ENCODE peak calls at places on chromosomes 1 and 21, in five cellular contexts. D, N, E, R and F are unnamed samples.

GRCh38 chr1:14600405-14601150 is 2.1 kb downstream of the KAZN start:
- DNase-seq in D (no peak), E (no peak), R (no peak), N (no peak), F (no peak)

GRCh38 chr1:92029241-92029922 is 403 bp upstream of the EPHX4 start:
- DNase-seq in E (no peak), D (no peak), R (no peak), N (no peak), F (no peak)

GRCh38 chr1:87131809-87132663 is 196.6 kb upstream of the LMO4 start:
- DNase-seq in D (peak), E (peak), N (peak), R (peak), F (peak)

GRCh38 chr1:90840323-90840722 is 123.2 kb upstream of the BARHL2 start:
- DNase-seq in E (no peak), D (no peak), N (no peak), R (no peak), F (no peak)

GRCh38 chr1:37171651-37172050 is 137.3 kb upstream of the GRIK3 start:
- DNase-seq in N (no peak), E (no peak), R (no peak), D (no peak), F (no peak)

GRCh38 chr1:195898924-195899323 is 709.3 kb downstream of the KCNT2 start:
- DNase-seq in D (no peak), N (no peak), E (no peak), R (no peak), F (no peak)

GRCh38 chr1:62689524-62689923 is 1.3 kb upstream of the DOCK7 start:
- DNase-seq in R (peak), D (no peak), E (no peak), N (no peak), F (no peak)

GRCh38 chr1:67053785-67054759 is at the start of gene SLC35D1:
- DNase-seq in R (peak), N (peak), E (peak), D (peak), F (peak)

GRCh38 chr1:192983349-192983980 is 75.7 kb downstream of the UCHL5 start:
- DNase-seq in E (no peak), R (peak), N (no peak), D (no peak), F (no peak)

GRCh38 chr21:44487831-44488230 is 32.5 kb downstream of the LRRC3 start:
- DNase-seq in N (no peak), E (no peak), D (no peak), R (no peak), F (no peak)

GRCh38 chr1:183600136-183600535 is 9.9 kb upstream of the NCF2 start:
- DNase-seq in N (no peak), R (peak), E (no peak), D (no peak), F (no peak)

GRCh38 chr1:97943354-97943753 is 22.5 kb upstream of the DPYD start:
- DNase-seq in D (no peak), E (no peak), N (no peak), R (peak), F (peak)

GRCh38 chr1:236206548-236206947 is 64.2 kb downstream of the GPR137B start:
- DNase-seq in E (no peak), R (no peak), D (no peak), N (no peak), F (no peak)

GRCh38 chr1:245893025-245893424 is 614.1 kb downstream of the SMYD3 start:
- DNase-seq in N (no peak), E (no peak), R (no peak), D (no peak), F (no peak)

DNA sequence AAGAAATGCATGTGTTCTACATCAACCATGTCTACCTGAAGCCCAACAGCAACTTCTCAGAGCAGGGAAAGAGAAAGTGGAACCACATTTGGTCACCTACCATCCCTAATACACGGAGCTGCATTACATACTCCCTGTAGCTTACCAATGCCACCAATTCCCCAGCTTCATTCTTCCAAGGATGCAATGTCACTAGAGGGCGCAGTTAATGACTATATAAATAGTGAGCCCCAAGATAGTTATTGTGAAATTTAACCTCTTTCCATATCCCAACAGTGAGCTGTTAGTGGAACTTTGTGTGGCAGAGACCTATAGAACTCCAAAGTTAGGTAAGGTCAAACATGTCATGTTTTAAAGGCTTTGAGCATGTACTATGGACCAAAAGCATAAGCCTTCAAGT is 618.3 kb downstream of the SMYD3 start:
- DNase-seq in E (no peak), D (no peak), R (peak), N (no peak), F (peak)
- TF ChIP-seq CTCF in E (no peak), D (peak), R (peak), N (peak), F (peak)

DNA sequence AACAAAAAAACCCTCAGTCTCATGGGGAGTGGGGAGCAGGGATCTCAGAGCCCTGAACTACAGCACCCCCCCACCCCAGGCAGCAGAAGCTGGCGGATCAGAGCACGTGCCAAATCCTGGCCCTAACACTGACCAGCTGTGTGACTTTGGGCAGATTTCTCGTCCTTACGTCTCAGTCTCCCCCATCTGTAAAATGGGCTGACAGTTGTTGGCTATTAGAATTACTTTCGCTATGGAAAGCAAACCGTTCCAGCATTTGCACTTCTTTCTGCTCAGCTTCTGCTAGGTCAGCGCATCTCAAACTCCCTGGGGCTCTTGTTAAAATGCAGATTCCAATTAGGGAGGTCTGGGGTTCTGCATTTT is 15.5 kb downstream of the TNFRSF8 start:
- DNase-seq in R (no peak), D (no peak), N (no peak), E (no peak), F (no peak)
- TF ChIP-seq CTCF in R (no peak), D (no peak), N (no peak), E (no peak), F (no peak)

DNA sequence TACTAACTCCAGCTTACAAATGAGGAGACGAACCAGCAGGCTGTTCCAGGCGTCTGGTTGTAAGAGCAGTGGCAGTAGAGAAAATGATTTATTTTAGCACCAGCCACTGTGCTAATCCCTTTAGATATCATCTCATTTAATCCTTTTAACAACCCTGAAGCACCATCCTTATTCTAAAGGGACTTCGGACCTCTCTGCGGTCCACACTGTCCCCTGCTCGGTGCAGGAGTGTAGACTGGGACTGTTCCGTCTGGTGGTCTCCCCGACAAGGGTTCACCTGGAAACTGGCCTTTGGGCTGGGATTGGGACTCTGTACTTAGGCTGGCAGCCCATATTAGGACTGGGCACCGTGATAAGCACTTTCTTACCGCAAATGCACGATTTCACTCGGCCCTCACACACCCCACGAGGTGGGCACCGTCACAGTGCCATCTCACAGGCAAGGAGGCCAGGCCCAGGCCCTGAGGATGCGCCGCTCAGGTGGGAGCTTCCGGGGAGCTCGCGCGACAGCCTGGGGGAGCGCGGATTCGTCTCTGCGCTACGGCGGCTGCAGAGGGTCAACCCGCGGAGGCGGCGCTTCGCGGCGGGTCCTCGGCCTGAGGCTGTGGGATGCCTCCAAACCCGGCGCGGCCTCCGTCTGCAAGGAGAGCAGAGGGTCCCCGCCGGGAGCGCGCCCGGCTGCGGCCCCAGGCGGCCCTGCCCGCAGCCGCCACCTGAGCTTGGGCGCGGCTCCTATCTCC is 45.2 kb downstream of the ATP1A1 start:
- DNase-seq in N (peak), E (peak), R (peak), D (peak), F (peak)
- TF ChIP-seq CTCF in N (no peak), E (no peak), R (no peak), D (peak), F (no peak)

GRCh38 chr21:14403681-14404318 is 20.9 kb upstream of the HSPA13 start:
- DNase-seq in E (no peak), D (no peak), R (peak), N (no peak), F (peak)
- TF ChIP-seq CTCF in E (peak), D (peak), R (peak), N (peak), F (no peak)

DNA sequence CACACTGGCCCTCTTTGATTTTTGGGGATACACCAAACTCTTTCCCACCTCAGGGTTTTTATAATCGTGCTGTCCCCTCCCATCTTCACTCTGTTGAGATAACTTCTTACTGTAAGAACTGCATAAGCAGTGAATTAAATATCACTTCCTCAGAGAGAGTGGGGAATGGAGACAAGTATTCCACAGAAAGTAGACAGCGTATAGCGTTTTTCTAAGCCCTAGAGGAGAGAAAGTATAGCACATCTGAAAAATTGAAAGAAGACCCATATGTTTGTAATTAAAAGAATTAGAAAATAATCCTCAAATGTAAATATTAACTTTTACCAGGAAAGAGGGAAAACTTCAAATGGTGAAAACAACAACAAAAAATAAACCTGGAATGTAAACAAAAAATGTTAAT is 67.3 kb downstream of the GPR161 start:
- DNase-seq in E (no peak), R (no peak), D (no peak), N (no peak), F (no peak)
- TF ChIP-seq CTCF in E (no peak), R (no peak), D (no peak), N (no peak), F (no peak)

DNA sequence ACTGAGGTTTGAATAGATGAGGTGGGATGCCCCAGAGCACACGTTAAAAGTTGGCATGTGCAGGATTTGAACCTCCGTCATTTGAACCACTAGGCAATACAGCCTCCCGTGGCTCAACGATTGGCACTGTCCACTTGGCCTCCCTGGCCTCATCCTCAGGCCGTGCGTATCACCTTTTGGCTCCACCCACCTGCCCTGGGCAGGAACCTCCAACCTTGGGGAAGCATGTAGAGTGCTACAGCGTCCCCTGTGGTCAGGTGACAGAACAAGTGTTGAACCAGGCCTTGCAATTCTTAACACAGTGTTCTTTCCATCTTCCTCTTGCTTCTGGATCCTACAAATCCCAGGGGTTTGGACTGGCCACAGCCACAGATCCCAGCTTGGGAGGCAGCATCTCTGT is 112.6 kb downstream of the PAX7 start:
- DNase-seq in D (no peak), R (no peak), E (no peak), N (no peak), F (no peak)
- TF ChIP-seq CTCF in D (no peak), R (no peak), E (no peak), N (peak), F (no peak)